ENCODE peak calls at places on chromosomes 16 and 17, in five cellular contexts. V is H1, N is mesenchymal stem cell, J is H9, D is trophoblast cell. C is an unnamed sample.

GRCh38 chr16:3952342-3953131 is 72.0 kb upstream of the CREBBP start:
- DNase-seq in V (no peak), N (no peak), J (peak; percentile 60), D (no peak), C (no peak)

GRCh38 chr17:2798188-2798587 is 1.9 kb downstream of the RAP1GAP2 start:
- DNase-seq in V (no peak), N (no peak), J (no peak), D (no peak), C (no peak)

GRCh38 chr16:79573071-79573470 is 27.5 kb downstream of the MAF start:
- DNase-seq in V (no peak), N (no peak), J (no peak), D (no peak), C (no peak)

GRCh38 chr16:89122322-89122831 is 28.7 kb downstream of the ACSF3 start:
- DNase-seq in V (no peak), N (no peak), J (no peak), D (no peak), C (no peak)

GRCh38 chr17:39769974-39770587 is 32.3 kb downstream of the GRB7 start:
- DNase-seq in V (no peak), N (no peak), J (no peak), D (peak; percentile 40), C (peak; percentile 32)

GRCh38 chr16:22070361-22071351 is 21.7 kb upstream of the VWA3A start:
- DNase-seq in V (no peak), N (no peak), J (no peak), D (no peak), C (peak; percentile 51)

GRCh38 chr16:58096249-58096648 is 32.9 kb downstream of the CFAP20 start:
- DNase-seq in V (no peak), N (no peak), J (no peak), D (no peak), C (no peak)

GRCh38 chr17:37043201-37043600 is 94.4 kb downstream of the AATF start:
- DNase-seq in V (peak; percentile 37), N (peak; percentile 14), J (no peak), D (no peak), C (peak; percentile 40)

GRCh38 chr16:79770244-79771064 is 169.9 kb upstream of the MAF start:
- DNase-seq in V (peak; percentile 79), N (peak; percentile 91), J (peak; percentile 92), D (peak; percentile 89), C (peak; percentile 40)

GRCh38 chr17:65446838-65447526 is 114.5 kb downstream of the AXIN2 start:
- DNase-seq in V (no peak), N (no peak), J (no peak), D (no peak), C (no peak)

GRCh38 chr16:57694556-57695377 is at the start of gene DRC7:
- DNase-seq in V (peak; percentile 64), N (peak; percentile 50), J (peak; percentile 78), D (no peak), C (peak; percentile 13)

GRCh38 chr16:648071-648785 is 937 bp upstream of the WDR90 start:
- DNase-seq in V (peak; percentile 77), N (no peak), J (peak; percentile 71), D (no peak), C (no peak)

GRCh38 chr17:8728991-8729390 is 15.6 kb downstream of the CCDC42 start:
- DNase-seq in V (no peak), N (no peak), J (no peak), D (no peak), C (no peak)

GRCh38 chr16:6884002-6884401 is 448.6 kb upstream of the RBFOX1 start:
- DNase-seq in V (no peak), N (no peak), J (no peak), D (no peak), C (no peak)

GRCh38 chr16:500699-501098 is 26.8 kb upstream of the CAPN15 start:
- DNase-seq in V (no peak), N (no peak), J (no peak), D (no peak), C (no peak)

GRCh38 chr17:32759476-32759875 is 117.4 kb downstream of the MYO1D start:
- DNase-seq in V (no peak), N (no peak), J (no peak), D (no peak), C (no peak)

GRCh38 chr17:8726951-8727555 is 17.6 kb downstream of the CCDC42 start:
- DNase-seq in V (no peak), N (no peak), J (peak; percentile 24), D (peak; percentile 96), C (no peak)

GRCh38 chr16:55759983-55760664 is 72.8 kb downstream of the CES1 start:
- DNase-seq in V (peak; percentile 62), N (no peak), J (peak; percentile 77), D (no peak), C (no peak)

GRCh38 chr16:15610369-15610871 is 32.5 kb downstream of the MARF1 start:
- DNase-seq in V (no peak), N (peak; percentile 42), J (no peak), D (no peak), C (peak; percentile 37)

GRCh38 chr17:60421273-60422161 is 772 bp upstream of the CHCT1 start:
- DNase-seq in V (peak; percentile 90), N (peak; percentile 76), J (peak; percentile 87), D (peak; percentile 40), C (peak; percentile 33)

GRCh38 chr17:45902892-45903346 is 8.6 kb downstream of the MAPT start:
- DNase-seq in V (no peak), N (no peak), J (no peak), D (peak; percentile 24), C (no peak)

GRCh38 chr17:77924757-77925336 is 33.7 kb upstream of the TNRC6C start:
- DNase-seq in V (peak; percentile 80), N (no peak), J (peak; percentile 92), D (no peak), C (peak; percentile 49)

GRCh38 chr17:45149037-45149668 is 878 bp downstream of the HEXIM1 start:
- DNase-seq in V (peak; percentile 88), N (peak; percentile 91), J (peak; percentile 92), D (peak; percentile 58), C (peak; percentile 78)

GRCh38 chr17:29838961-29839360 is 91.1 kb downstream of the SSH2 start:
- DNase-seq in V (peak; percentile 63), N (peak; percentile 61), J (peak; percentile 66), D (peak; percentile 89), C (peak; percentile 44)

GRCh38 chr17:69523252-69523861 is 108.9 kb downstream of the MAP2K6 start:
- DNase-seq in V (no peak), N (peak; percentile 67), J (peak; percentile 58), D (peak; percentile 47), C (peak; percentile 64)

GRCh38 chr17:38550661-38551060 is 55.1 kb downstream of the SRCIN1 start:
- DNase-seq in V (no peak), N (no peak), J (no peak), D (peak; percentile 42), C (peak; percentile 54)

GRCh38 chr17:76716146-76716833 is 5.5 kb upstream of the MXRA7 start:
- DNase-seq in V (no peak), N (peak; percentile 100), J (no peak), D (peak; percentile 45), C (peak; percentile 99)

GRCh38 chr16:14242769-14243168 is 171.7 kb downstream of the MRTFB start:
- DNase-seq in V (no peak), N (no peak), J (no peak), D (no peak), C (no peak)
- H4K91ac ChIP-seq in V (no peak overlapping the region), N (no peak overlapping the region), J (no peak overlapping the region), D (no peak overlapping the region), C (no peak overlapping the region)

DNA sequence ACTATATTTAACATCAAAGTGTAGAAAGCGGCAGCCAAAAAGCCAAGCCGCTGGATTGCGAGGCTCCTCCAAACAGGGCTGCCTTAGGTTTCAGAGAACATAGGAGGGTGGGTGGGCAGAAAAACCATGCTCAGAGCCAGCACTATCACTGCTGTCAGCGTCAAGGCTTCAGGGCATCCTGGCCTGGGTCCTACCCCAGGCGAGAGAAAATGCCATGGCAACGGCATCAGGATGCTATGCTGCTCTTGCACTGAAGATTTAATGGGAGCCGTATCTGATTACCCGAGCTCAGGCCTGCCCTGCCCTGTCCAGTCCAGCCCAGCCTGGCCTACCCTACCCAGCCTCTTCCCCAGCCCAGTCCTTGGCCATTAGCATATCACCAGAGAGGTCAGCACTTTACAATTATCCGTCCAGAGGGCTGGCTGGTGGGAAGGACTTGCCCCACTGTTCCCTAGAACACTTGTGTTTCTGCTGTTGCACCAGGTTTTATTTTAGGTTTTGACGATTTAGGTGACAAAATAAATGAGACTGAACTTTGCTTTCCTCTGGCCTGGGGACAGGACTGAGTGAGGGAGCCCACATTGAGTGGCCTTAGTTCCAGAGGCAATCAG is 61.1 kb downstream of the TOM1L2 start:
- DNase-seq in V (no peak), N (no peak), J (no peak), D (no peak), C (no peak)
- H4K91ac ChIP-seq in V (no peak overlapping the region), N (no peak overlapping the region), J (no peak overlapping the region), D (no peak overlapping the region), C (no peak overlapping the region)

GRCh38 chr17:81310963-81311550 is 15.9 kb upstream of the SLC38A10 start:
- DNase-seq in V (no peak), N (no peak), J (no peak), D (peak; percentile 10), C (no peak)

GRCh38 chr17:81309140-81309858 is 14.2 kb upstream of the SLC38A10 start:
- DNase-seq in V (peak; percentile 78), N (peak; percentile 84), J (peak; percentile 86), D (peak; percentile 74), C (peak; percentile 51)

GRCh38 chr17:81311954-81312353 is 16.8 kb upstream of the SLC38A10 start:
- DNase-seq in V (no peak), N (no peak), J (no peak), D (no peak), C (no peak)

GRCh38 chr17:81308161-81308560 is 13.1 kb upstream of the SLC38A10 start:
- DNase-seq in V (no peak), N (no peak), J (no peak), D (no peak), C (no peak)

DNA sequence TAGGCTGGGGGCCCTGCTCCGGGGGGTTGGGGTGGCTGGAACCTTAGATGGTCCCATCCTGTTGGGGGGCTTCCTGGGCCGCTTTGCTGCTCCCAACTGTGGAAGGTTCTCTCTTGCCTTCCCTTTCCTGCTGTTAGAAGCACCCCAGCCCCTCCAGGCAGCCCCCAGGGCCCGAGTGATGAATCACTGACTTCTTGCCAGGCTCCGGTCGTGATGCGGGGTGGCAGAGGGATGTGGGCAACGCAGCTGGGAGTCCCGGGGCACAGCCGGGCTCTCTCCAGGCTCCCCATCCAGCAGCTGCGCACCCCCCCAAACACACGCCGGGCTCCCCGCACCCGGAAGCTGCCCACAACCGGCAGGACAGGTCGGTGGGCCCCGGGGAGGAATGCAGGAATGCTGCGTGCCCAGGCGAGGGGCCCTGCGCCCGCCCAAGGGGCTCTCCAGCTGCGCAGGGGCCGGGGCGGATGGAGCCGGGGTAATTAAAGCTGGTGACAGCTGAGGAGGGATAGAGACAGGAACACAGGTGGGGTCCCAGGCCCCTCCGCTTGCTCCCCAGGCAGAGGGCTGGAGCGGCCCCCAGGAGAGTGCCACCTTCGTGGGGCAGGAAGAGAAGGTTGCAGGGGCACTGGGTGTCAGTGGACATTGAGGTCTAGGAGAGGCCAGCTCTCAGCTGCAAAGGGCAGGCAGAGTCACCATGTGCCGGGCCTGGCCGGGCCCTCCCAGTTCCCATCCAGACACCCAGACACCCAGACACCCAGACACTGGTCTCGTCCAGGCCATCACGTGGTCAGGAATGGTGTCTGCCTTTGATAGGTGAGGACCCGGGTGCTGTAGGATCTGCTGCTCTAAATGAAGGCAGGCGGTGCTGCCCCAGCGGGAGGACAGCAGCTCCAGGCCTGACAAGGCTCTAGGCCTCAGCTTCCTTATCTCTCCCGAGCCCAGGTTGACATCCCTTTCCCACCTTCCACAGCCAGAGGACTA is 15.0 kb upstream of the SLC38A10 start:
- DNase-seq in V (no peak), N (no peak), J (no peak), D (peak; percentile 60), C (no peak)
- H4K91ac ChIP-seq in V (peak overlapping the region; percentile 84), N (peak overlapping the region; percentile 80), J (no peak overlapping the region), D (peak overlapping the region; percentile 91), C (no peak overlapping the region)

GRCh38 chr17:48002920-48003685 is 32.2 kb downstream of the CDK5RAP3 start:
- DNase-seq in V (peak; percentile 70), N (no peak), J (peak; percentile 79), D (no peak), C (no peak)
- H4K91ac ChIP-seq in V (peak overlapping the region; percentile 98), N (peak overlapping the region; percentile 100), J (no peak overlapping the region), D (peak overlapping the region; percentile 72), C (peak overlapping the region; percentile 96)

C was measured in IMR-90.